ENCODE peak calls at places on chromosomes 16 and 17, in nine cellular contexts. M is transverse colon, W is body of pancreas, R is ovary, J is tibial nerve, A is uterus, P is stomach, Q is IMR-90, X is Peyer's patch. E is an unnamed sample. For H3K9me3, the result is how much of the 10 kb centered on the place peaks cover.

GRCh38 chr17:20197527-20197926 is 188.4 kb downstream of the SPECC1 start:
- DNase-seq in M (no peak), W (no peak), R (no peak), J (no peak), A (no peak), P (no peak), Q (no peak), X (no peak), E (no peak)

GRCh38 chr17:79581306-79581932 is 29.4 kb downstream of the RBFOX3 start:
- DNase-seq in M (no peak), W (no peak), R (no peak), J (no peak), A (no peak), P (no peak), Q (no peak), X (no peak), E (no peak)

GRCh38 chr16:77835111-77835510 is 46.7 kb downstream of the VAT1L start:
- DNase-seq in M (no peak), W (no peak), R (no peak), J (no peak), A (no peak), P (no peak), Q (peak), X (no peak), E (no peak)

GRCh38 chr16:83781-84615 is 6.0 kb downstream of the MPG start:
- DNase-seq in M (no peak), W (no peak), R (no peak), J (no peak), A (no peak), P (no peak), Q (peak), X (peak), E (no peak)

GRCh38 chr16:67101683-67102082 is 8.1 kb upstream of the PHAF1 start:
- DNase-seq in M (no peak), W (no peak), R (no peak), J (no peak), A (no peak), P (no peak), Q (peak), X (no peak), E (no peak)

GRCh38 chr17:4479982-4480751 is 18.5 kb upstream of the SPNS2 start:
- DNase-seq in M (no peak), W (peak), R (no peak), J (no peak), A (no peak), P (no peak), Q (no peak), X (no peak), E (no peak)

GRCh38 chr16:28166394-28167208 is 45.2 kb downstream of the XPO6 start:
- DNase-seq in M (no peak), W (no peak), R (no peak), J (no peak), A (no peak), P (no peak), Q (peak), X (no peak), E (no peak)

GRCh38 chr16:88635671-88636070 is 2.7 kb upstream of the IL17C start:
- DNase-seq in M (no peak), W (no peak), R (no peak), J (no peak), A (no peak), P (no peak), Q (no peak), X (no peak), E (no peak)

GRCh38 chr16:7209598-7209997 is 123.0 kb upstream of the RBFOX1 start:
- DNase-seq in M (no peak), W (no peak), R (no peak), J (no peak), A (no peak), P (no peak), Q (no peak), X (no peak), E (no peak)

GRCh38 chr16:49283376-49284049 is 1.9 kb upstream of the CBLN1 start:
- DNase-seq in M (no peak), W (no peak), R (no peak), J (no peak), A (no peak), P (no peak), Q (no peak), X (no peak), E (no peak)

GRCh38 chr17:40974366-40974765 is 7.6 kb upstream of the KRT39 start:
- DNase-seq in M (no peak), W (no peak), R (no peak), J (no peak), A (no peak), P (no peak), Q (no peak), X (no peak), E (no peak)

GRCh38 chr17:78240012-78240655 is 8.7 kb downstream of the TMEM235 start:
- DNase-seq in M (no peak), W (no peak), R (no peak), J (no peak), A (no peak), P (no peak), Q (no peak), X (no peak), E (no peak)

GRCh38 chr17:39631403-39631802 is 4.7 kb downstream of the PPP1R1B start:
- DNase-seq in M (peak), W (peak), R (no peak), J (no peak), A (no peak), P (no peak), Q (no peak), X (no peak), E (no peak)

GRCh38 chr17:59558953-59559352 is 6.5 kb upstream of the DHX40 start:
- DNase-seq in M (no peak), W (no peak), R (no peak), J (no peak), A (no peak), P (no peak), Q (peak), X (no peak), E (no peak)

GRCh38 chr17:10295728-10296343 is 77.0 kb downstream of the MYH13 start:
- DNase-seq in M (peak), W (peak), R (peak), J (no peak), A (peak), P (no peak), Q (peak), X (no peak), E (peak)

GRCh38 chr16:57384248-57385070 is 12.2 kb downstream of the CX3CL1 start:
- DNase-seq in M (peak), W (no peak), R (no peak), J (no peak), A (no peak), P (no peak), Q (no peak), X (peak), E (no peak)

GRCh38 chr17:80307994-80308671 is 47.5 kb downstream of the RNF213 start:
- DNase-seq in M (no peak), W (no peak), R (no peak), J (no peak), A (no peak), P (no peak), Q (no peak), X (no peak), E (no peak)

GRCh38 chr17:80526116-80526910 is 18.3 kb upstream of the RPTOR start:
- DNase-seq in M (no peak), W (no peak), R (no peak), J (no peak), A (no peak), P (no peak), Q (no peak), X (no peak), E (no peak)

GRCh38 chr17:37642706-37643105 is 540 bp downstream of the DDX52 start:
- DNase-seq in M (no peak), W (no peak), R (no peak), J (no peak), A (no peak), P (no peak), Q (peak), X (no peak), E (no peak)

GRCh38 chr17:9942885-9943284 is 37.8 kb upstream of the RCVRN start:
- DNase-seq in M (no peak), W (no peak), R (no peak), J (no peak), A (no peak), P (no peak), Q (no peak), X (no peak), E (no peak)

GRCh38 chr16:22194707-22195444 is 11.2 kb upstream of the EEF2K start:
- DNase-seq in M (no peak), W (no peak), R (no peak), J (no peak), A (no peak), P (no peak), Q (no peak), X (no peak), E (no peak)

GRCh38 chr17:65800655-65801054 is 239.2 kb upstream of the AXIN2 start:
- DNase-seq in M (no peak), W (no peak), R (no peak), J (no peak), A (no peak), P (no peak), Q (no peak), X (no peak), E (no peak)

GRCh38 chr17:35376245-35376644 is 2.8 kb upstream of the SLFN11 start:
- DNase-seq in M (no peak), W (no peak), R (no peak), J (no peak), A (no peak), P (no peak), Q (peak), X (no peak), E (no peak)

GRCh38 chr17:82034371-82035011 is 3.0 kb downstream of the DCXR start:
- DNase-seq in M (no peak), W (no peak), R (no peak), J (no peak), A (no peak), P (no peak), Q (no peak), X (no peak), E (no peak)

GRCh38 chr16:89190150-89190958 is 10.0 kb downstream of the SLC22A31 start:
- DNase-seq in M (no peak), W (no peak), R (no peak), J (no peak), A (no peak), P (no peak), Q (no peak), X (no peak), E (no peak)

GRCh38 chr16:49400611-49401010 is 27.0 kb downstream of the C16orf78 start:
- DNase-seq in M (no peak), W (no peak), R (no peak), J (no peak), A (no peak), P (no peak), Q (no peak), X (no peak), E (no peak)

GRCh38 chr17:67639555-67639954 is 78.2 kb upstream of the NOL11 start:
- DNase-seq in M (no peak), W (peak), R (peak), J (no peak), A (no peak), P (no peak), Q (no peak), X (no peak), E (no peak)

GRCh38 chr16:75023019-75023418 is 24.2 kb downstream of the ZNRF1 start:
- DNase-seq in M (no peak), W (no peak), R (no peak), J (no peak), A (no peak), P (no peak), Q (peak), X (no peak), E (no peak)

GRCh38 chr16:75022567-75022966 is 23.7 kb downstream of the ZNRF1 start:
- DNase-seq in M (no peak), W (no peak), R (no peak), J (no peak), A (no peak), P (no peak), Q (no peak), X (no peak), E (no peak)

GRCh38 chr16:75024182-75024581 is 25.4 kb downstream of the ZNRF1 start:
- DNase-seq in M (no peak), W (no peak), R (no peak), J (no peak), A (no peak), P (no peak), Q (no peak), X (no peak), E (no peak)

GRCh38 chr16:75025766-75026165 is 26.9 kb downstream of the ZNRF1 start:
- DNase-seq in M (no peak), W (no peak), R (peak), J (no peak), A (peak), P (no peak), Q (peak), X (no peak), E (no peak)

GRCh38 chr16:75024591-75024990 is 25.8 kb downstream of the ZNRF1 start:
- DNase-seq in M (no peak), W (no peak), R (no peak), J (no peak), A (no peak), P (no peak), Q (no peak), X (no peak), E (no peak)
- H3K9me3 ChIP-seq in M (under half), W (under half), R (under half), J (under half), A (under half), P (under half), Q (under half), X (under half), E (under half)

GRCh38 chr16:75116911-75117245 is 298 bp upstream of the LDHD start:
- DNase-seq in M (no peak), W (no peak), R (no peak), J (no peak), A (no peak), P (no peak), Q (no peak), X (no peak), E (no peak)

GRCh38 chr16:75114946-75115825 is 1.4 kb downstream of the LDHD start:
- DNase-seq in M (no peak), W (no peak), R (no peak), J (no peak), A (no peak), P (no peak), Q (no peak), X (no peak), E (no peak)

GRCh38 chr16:75113541-75114121 is 2.9 kb downstream of the LDHD start:
- DNase-seq in M (no peak), W (no peak), R (no peak), J (no peak), A (no peak), P (no peak), Q (no peak), X (no peak), E (no peak)

GRCh38 chr16:75114179-75114945 is 2.2 kb downstream of the LDHD start:
- DNase-seq in M (no peak), W (no peak), R (no peak), J (no peak), A (no peak), P (no peak), Q (no peak), X (no peak), E (no peak)

DNA sequence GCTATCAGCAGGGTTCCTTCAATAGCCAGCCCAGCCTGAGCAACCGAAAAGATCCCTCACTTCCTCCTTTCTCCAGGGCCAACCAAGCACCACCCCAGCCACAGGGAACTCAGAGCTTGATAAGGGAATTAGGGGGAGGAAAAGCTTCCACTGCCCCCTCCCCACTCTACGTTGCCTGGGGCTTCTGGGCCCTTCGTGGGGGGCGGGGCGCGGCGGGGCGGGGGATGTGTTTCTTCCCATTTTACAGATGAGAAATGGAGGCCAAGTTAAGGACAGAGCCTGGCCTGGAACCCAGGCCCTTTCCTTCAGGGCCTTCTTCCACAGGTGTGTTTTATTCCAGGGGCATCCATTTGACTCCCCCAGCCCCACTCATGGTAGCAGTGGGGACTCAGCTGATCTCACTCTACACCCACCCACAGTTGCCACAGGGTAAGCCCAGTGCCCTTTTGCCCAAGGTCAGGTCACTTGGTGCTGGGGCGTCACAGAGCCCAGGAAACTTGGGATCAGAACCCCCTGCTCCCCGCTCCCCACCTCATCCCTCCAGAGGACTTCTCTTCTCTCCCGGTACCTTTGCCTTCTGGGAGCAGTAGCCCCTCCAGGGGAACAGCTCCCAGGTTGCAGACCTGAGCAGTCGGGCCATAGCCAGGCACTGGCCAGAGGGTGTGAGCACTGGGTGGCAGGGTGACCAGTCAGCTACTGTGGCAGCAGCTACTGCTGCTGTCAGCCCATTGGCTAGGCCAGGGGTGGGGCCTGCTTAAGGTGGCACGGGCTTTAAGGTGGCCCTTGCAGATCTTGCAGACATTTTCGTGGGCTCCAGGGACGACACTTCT is at the start of gene LDHD:
- DNase-seq in M (peak), W (peak), R (peak), J (peak), A (peak), P (peak), Q (no peak), X (no peak), E (peak)
- TF ChIP-seq POLR2A in M (peak), W (peak), R (peak), J (peak), A (peak), P (peak), Q (no peak), X (peak), E (no peak)

GRCh38 chr16:35734728-35735402 is 2275.5 kb downstream of the TP53TG3F start:
- DNase-seq in M (no peak), W (no peak), R (no peak), J (no peak), A (no peak), P (no peak), Q (no peak), X (no peak), E (no peak)
- H3K9me3 ChIP-seq in M (under half), W (under half), R (under half), J (half or more), A (under half), P (half or more), Q (under half), X (under half), E (under half)

GRCh38 chr16:71807905-71808592 is 585 bp downstream of the AP1G1 start:
- DNase-seq in M (peak), W (peak), R (peak), J (no peak), A (peak), P (no peak), Q (peak), X (peak), E (peak)

GRCh38 chr16:71808593-71809449 is at the start of gene AP1G1:
- DNase-seq in M (peak), W (peak), R (peak), J (peak), A (peak), P (peak), Q (peak), X (peak), E (peak)

DNA sequence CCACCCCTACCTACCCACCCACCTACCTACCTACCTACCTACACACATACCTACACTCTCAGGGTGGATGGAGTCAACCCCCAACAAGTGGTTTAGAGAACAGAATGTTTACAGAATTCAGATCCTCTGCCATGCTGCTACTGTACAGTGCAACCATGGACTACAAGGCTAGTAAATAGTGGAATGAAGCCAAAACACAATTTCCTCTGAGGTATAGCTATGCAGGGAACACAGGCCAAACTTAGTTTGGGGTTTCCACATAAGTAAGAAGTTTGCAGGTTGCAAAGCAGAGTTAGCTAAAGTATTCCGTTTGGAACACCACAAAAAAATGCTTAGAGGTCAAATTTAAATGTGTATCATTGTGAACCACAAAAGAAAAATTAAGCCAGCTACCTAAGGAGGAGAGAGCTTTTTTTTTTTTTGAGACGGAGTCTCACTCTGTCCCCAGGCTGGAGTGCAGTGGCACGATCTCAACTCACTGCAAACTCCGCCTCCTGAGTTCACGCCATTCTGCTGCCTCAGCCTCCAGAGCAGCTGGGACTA is 2.7 kb upstream of the AP1G1 start:
- DNase-seq in M (no peak), W (no peak), R (no peak), J (no peak), A (no peak), P (no peak), Q (peak), X (no peak), E (no peak)
- TF ChIP-seq POLR2A in M (no peak), W (no peak), R (no peak), J (no peak), A (no peak), P (no peak), Q (no peak), X (no peak), E (no peak)

GRCh38 chr17:13933597-13934276 is 135.6 kb upstream of the COX10 start:
- DNase-seq in M (no peak), W (no peak), R (no peak), J (no peak), A (no peak), P (no peak), Q (no peak), X (no peak), E (no peak)
- H3K9me3 ChIP-seq in M (under half), W (under half), R (under half), J (under half), A (under half), P (under half), Q (under half), X (under half), E (under half)

GRCh38 chr17:7614422-7615264 is at the start of gene FXR2:
- DNase-seq in M (peak), W (peak), R (peak), J (peak), A (peak), P (peak), Q (peak), X (peak), E (peak)
- TF ChIP-seq POLR2A in M (peak), W (peak), R (peak), J (peak), A (peak), P (no peak), Q (peak), X (peak), E (peak)

E was measured in testis.